ENCODE peak calls at places on chromosome 9, in seven cellular contexts. H is HepG2, T is HCT116, U is transverse colon, P is GM12892, G is HL-60, Y is K562. M is an unnamed sample.

GRCh38 chr9:73079326-73079725 is 72.3 kb upstream of the ANXA1 start:
- DNase-seq in H (peak), T (peak), U (no peak), P (no peak), G (no peak), Y (no peak), M (no peak)

GRCh38 chr9:92638621-92639101 is 31.3 kb downstream of the IPPK start:
- DNase-seq in H (no peak), T (no peak), U (no peak), P (no peak), G (no peak), Y (no peak), M (no peak)

GRCh38 chr9:72979405-72980100 is 26.7 kb upstream of the ALDH1A1 start:
- DNase-seq in H (peak), T (no peak), U (no peak), P (no peak), G (no peak), Y (no peak), M (no peak)

GRCh38 chr9:80503692-80504400 is 932.1 kb downstream of the TLE4 start:
- DNase-seq in H (no peak), T (no peak), U (no peak), P (no peak), G (no peak), Y (no peak), M (no peak)

GRCh38 chr9:138052635-138053320 is 175.2 kb downstream of the CACNA1B start:
- DNase-seq in H (no peak), T (no peak), U (no peak), P (no peak), G (no peak), Y (no peak), M (no peak)

GRCh38 chr9:136545966-136546696 is at the start of gene NOTCH1:
- DNase-seq in H (peak), T (peak), U (peak), P (peak), G (peak), Y (peak), M (peak)

GRCh38 chr9:35736201-35736633 is 3.8 kb downstream of the CREB3 start:
- DNase-seq in H (peak), T (peak), U (peak), P (no peak), G (peak), Y (peak), M (no peak)

GRCh38 chr9:13603916-13604315 is 324.4 kb upstream of the MPDZ start:
- DNase-seq in H (no peak), T (no peak), U (no peak), P (no peak), G (no peak), Y (no peak), M (no peak)

GRCh38 chr9:24698864-24699518 is 153.3 kb upstream of the IZUMO3 start:
- DNase-seq in H (no peak), T (no peak), U (no peak), P (no peak), G (no peak), Y (no peak), M (no peak)

GRCh38 chr9:95189230-95190098 is 128.0 kb downstream of the FANCC start:
- DNase-seq in H (peak), T (no peak), U (no peak), P (no peak), G (no peak), Y (no peak), M (no peak)
- TF ChIP-seq POLR2AphosphoS5 in H (no peak), T (no peak), U (peak), P (no peak), G (no peak), Y (no peak), M (no peak)

DNA sequence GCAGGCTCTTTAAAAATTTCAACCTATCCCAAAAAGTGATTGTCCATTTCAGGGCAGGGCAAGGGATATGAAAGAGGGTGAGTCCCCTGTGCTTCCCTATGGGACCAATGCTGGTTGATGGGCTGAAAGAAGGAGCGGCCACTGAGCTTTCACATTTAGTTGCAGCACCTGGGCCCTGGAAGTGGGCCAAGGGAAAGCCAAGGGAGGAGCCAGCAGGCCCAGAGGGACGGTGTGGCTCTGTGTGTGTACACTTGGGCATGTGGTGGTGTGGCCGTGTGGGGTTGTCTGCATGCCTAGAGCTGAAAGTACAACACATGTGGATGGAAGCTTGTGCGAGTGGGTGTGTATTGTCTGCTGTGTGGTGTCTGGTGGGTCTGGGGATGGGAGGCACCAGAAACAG is 14.0 kb upstream of the PSMD5 start:
- DNase-seq in H (no peak), T (no peak), U (peak), P (no peak), G (no peak), Y (no peak), M (no peak)
- TF ChIP-seq POLR2AphosphoS5 in H (no peak), T (no peak), U (no peak), P (no peak), G (no peak), Y (no peak), M (no peak)

DNA sequence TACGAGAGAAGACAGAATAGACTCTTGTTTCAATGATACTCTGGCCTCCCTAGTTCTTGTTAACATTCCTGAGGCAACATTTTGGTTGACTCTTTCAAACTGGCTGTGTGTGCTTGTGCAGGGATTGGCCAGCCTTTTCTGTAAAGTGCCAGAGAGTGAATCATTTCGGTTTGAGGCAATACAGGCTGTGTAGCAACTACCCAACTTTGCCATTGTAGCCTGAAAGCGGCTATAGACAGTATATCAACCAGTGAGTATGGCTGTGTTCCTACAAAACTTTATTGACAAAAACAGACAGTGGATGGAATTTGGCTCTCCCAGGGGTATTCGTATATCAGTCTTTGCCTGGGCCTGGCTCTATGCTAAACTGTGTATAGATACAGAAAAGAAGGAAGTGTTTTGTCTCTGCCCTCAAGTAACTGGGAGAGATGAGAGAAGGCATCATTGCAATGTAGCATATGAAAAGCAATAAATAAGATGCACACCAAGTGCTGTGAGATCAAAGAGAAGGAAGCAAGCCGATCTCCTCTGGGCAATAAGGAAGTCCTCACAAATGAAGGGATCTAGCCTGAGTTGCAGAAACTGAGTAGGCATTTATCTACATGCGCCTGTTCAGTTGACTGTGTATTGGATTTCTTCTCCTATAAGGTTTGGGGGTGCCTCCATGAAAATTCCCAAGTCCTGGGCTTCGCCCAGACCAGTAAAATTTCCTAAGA is 568.0 kb upstream of the KLF4 start:
- DNase-seq in H (no peak), T (no peak), U (peak), P (no peak), G (peak), Y (no peak), M (no peak)
- TF ChIP-seq POLR2AphosphoS5 in H (no peak), T (peak), U (peak), P (no peak), G (no peak), Y (no peak), M (no peak)

GRCh38 chr9:77158772-77159513 is 18.4 kb upstream of the VPS13A start:
- DNase-seq in H (no peak), T (no peak), U (no peak), P (no peak), G (no peak), Y (no peak), M (no peak)
- TF ChIP-seq POLR2AphosphoS5 in H (no peak), T (no peak), U (no peak), P (no peak), G (no peak), Y (no peak), M (no peak)

GRCh38 chr9:130117816-130118632 is 54.2 kb upstream of the NCS1 start:
- DNase-seq in H (no peak), T (peak), U (no peak), P (no peak), G (no peak), Y (no peak), M (no peak)
- TF ChIP-seq POLR2AphosphoS5 in H (no peak), T (no peak), U (no peak), P (no peak), G (no peak), Y (no peak), M (no peak)

GRCh38 chr9:89440548-89440947 is 57.4 kb downstream of the SEMA4D start:
- DNase-seq in H (no peak), T (no peak), U (peak), P (no peak), G (peak), Y (no peak), M (no peak)
- TF ChIP-seq POLR2AphosphoS5 in H (no peak), T (no peak), U (no peak), P (no peak), G (peak), Y (no peak), M (no peak)

DNA sequence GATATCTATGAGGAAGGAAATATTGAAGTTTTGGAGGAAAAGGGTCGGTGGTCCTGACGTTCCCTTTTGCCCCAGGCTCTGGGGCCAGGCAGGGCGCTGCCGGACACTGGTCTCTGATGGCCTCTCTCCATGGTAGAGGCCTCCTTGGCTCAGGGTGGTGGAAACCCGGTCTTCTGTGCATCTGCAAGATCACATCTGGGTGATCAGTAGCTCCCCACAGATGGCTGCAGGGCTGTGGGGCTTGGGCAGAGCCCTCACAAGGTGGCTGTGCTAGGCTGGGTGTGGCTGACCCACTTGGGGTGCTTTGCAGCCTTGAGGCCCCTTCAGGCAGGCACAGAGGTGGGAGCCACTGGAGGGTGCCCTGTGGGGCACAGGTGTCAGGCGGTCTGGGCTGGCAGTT is 53.9 kb upstream of the RNU6ATAC start:
- DNase-seq in H (no peak), T (no peak), U (no peak), P (no peak), G (no peak), Y (no peak), M (no peak)
- TF ChIP-seq POLR2AphosphoS5 in H (no peak), T (no peak), U (no peak), P (no peak), G (no peak), Y (no peak), M (no peak)

GRCh38 chr9:121354141-121354540 is 15.9 kb downstream of the STOM start:
- DNase-seq in H (peak), T (no peak), U (peak), P (no peak), G (no peak), Y (no peak), M (no peak)
- TF ChIP-seq POLR2AphosphoS5 in H (no peak), T (no peak), U (no peak), P (no peak), G (no peak), Y (no peak), M (no peak)

DNA sequence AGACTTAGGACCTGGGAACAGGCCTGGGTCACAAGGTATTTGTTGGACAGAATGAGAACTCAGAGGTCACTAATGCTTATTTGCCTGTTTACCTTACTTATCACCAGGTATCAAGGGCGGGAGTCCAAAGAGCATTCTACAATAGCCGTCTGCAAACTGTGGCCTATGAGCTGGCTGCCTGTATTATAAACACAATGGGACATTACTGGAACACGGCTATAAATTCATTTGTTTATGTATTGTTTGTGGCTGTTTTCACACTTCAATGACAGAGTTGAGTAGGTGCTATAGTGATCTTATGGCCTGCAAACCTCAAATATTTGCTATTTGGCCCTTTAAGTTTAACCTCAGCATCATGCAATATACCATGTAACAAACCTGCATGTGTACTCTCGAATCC is 76.6 kb upstream of the ASTN2 start:
- DNase-seq in H (peak), T (no peak), U (peak), P (no peak), G (no peak), Y (no peak), M (no peak)
- TF ChIP-seq POLR2AphosphoS5 in H (no peak), T (no peak), U (no peak), P (no peak), G (no peak), Y (no peak), M (no peak)

GRCh38 chr9:121059998-121060636 is 10.0 kb upstream of the C5 start:
- DNase-seq in H (peak), T (peak), U (no peak), P (no peak), G (peak), Y (peak), M (no peak)
- TF ChIP-seq POLR2AphosphoS5 in H (no peak), T (no peak), U (no peak), P (no peak), G (no peak), Y (no peak), M (no peak)